ENCODE peak calls at places on chromosome X, in four cellular contexts. C is GM12878, B is GM12891, W is K562. E is an unnamed sample.

GRCh38 chrX:97026406-97026805 is 142.7 kb downstream of the RPA4 start:
- DNase-seq in C (no peak), B (no peak), W (no peak), E (no peak)

GRCh38 chrX:79153348-79153747 is 8.9 kb downstream of the GPR174 start:
- DNase-seq in C (no peak), B (no peak), W (no peak), E (no peak)

GRCh38 chrX:96183843-96184242 is 500.8 kb upstream of the DIAPH2 start:
- DNase-seq in C (no peak), B (no peak), W (no peak), E (no peak)

GRCh38 chrX:34875204-34875603 is 67.4 kb upstream of the FAM47B start:
- DNase-seq in C (no peak), B (no peak), W (no peak), E (no peak)

GRCh38 chrX:79588233-79588632 is 221.1 kb upstream of the ITM2A start:
- DNase-seq in C (no peak), B (no peak), W (no peak), E (no peak)

GRCh38 chrX:4253092-4253491 is 539.6 kb upstream of the PRKX start:
- DNase-seq in C (no peak), B (no peak), W (no peak), E (peak)

GRCh38 chrX:31429915-31430314 is 358.1 kb upstream of the FTHL17 start:
- DNase-seq in C (no peak), B (no peak), W (no peak), E (no peak)

GRCh38 chrX:2875798-2876399 is 47.2 kb downstream of the GYG2 start:
- DNase-seq in C (no peak), B (no peak), W (no peak), E (no peak)

GRCh38 chrX:19912-20571 is 261.1 kb upstream of the PLCXD1 start:
- DNase-seq in C (no peak), B (no peak), W (peak), E (no peak)

GRCh38 chrX:8520791-8521190 is 56.2 kb downstream of the VCX3B start:
- DNase-seq in C (no peak), B (no peak), W (no peak), E (no peak)

GRCh38 chrX:30830544-30830943 is 58.5 kb downstream of the TAB3 start:
- DNase-seq in C (no peak), B (no peak), W (no peak), E (no peak)

GRCh38 chrX:108199691-108200090 is 108.1 kb downstream of the ATG4A start:
- DNase-seq in C (no peak), B (no peak), W (peak), E (no peak)

DNA sequence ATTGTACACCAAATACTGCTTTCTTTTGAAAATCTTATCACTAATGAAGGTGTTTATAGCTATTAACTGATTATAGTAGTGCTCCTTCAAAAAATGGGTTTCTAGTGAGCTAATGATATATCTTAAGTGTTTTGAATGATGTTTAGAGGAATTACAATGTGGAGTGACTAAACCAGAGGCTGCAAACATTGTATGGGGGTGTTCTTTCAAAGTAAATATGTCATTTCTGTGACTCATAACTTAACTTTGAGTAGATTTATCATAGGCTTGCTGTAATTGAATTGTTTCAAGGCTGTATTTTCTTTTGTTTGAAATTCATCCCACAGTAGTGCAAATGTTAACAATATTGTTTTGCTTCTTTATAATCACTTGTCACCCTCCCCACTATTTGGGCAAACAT is 141.6 kb downstream of the IL1RAPL2 start:
- DNase-seq in C (no peak), B (no peak), W (no peak), E (no peak)
- TF ChIP-seq POLR2AphosphoS5 in C (no peak), B (no peak), W (no peak), E (no peak)

DNA sequence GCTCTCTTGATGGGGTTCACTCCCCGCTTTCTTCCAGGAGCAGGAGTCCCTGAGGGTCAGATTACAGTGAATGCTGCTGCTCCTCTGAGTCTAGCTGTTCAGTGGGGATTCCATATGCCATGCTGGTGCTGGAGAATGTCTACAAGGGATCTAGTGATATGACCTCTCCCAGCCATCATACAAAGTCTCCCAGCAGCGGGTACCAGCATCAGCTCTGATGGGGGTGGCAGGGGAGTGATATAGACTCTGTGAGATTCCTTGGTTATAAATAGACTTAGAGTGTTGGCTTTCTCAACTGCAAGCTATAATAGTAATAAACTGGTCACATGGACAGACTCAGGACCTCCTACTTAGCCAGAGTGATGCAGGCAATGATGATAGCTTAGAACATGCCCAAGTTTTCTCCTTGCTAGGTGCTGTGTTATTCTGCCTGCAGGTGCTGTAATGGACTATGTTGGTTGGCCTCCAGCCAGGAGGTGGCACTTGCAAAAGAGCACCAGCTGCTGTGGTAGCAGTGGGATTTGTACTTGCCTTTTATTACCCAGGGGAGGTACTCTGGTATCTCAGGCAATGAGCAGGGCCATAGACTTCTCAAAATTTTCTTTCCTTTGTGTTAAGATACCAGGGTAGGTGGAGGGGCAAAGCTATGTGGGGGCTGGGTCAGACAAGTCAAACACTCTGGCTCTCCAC is 202.9 kb downstream of the CHIC1 start:
- DNase-seq in C (no peak), B (no peak), W (no peak), E (no peak)
- TF ChIP-seq SPI1 in C (no peak), B (no peak), W (no peak), E (no peak)

GRCh38 chrX:65690057-65690855 is 22.8 kb downstream of the MSN start:
- DNase-seq in C (no peak), B (no peak), W (no peak), E (no peak)
- TF ChIP-seq POLR2AphosphoS5 in C (no peak), B (no peak), W (no peak), E (no peak)

DNA sequence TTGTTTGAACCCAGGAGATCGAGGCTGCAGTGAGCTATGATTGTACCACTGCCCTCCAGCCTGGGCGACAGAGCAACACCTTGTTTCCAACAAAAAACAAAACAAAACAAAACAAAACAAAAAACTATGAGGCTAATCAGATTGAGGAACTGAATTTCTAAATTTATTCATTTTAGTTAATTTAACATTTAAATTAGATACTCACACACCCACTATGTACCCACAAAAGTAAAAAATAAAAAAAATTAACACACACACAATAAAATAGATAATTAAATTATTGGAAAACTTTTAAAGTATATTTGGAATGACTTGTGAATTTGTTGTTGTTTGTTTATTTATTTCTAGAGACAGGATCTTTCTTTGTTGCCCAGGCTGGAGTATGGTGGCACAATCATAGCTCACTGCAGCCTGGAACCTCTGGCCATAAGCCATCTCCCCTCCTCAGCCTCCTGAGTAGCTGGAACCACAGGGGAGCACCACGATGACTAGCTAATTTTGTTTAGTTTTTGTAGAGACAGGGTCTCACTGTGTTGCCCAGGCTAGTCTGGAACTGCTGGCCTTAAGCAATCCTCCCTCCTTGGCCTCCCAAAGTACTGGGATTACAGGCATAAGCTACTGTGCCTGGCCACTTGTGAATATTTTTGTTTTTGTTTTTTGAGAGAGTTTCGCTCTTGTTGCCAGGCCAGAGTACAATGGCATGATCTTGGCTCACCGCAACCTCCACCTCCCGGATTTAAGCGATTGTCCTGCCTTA is 9.8 kb upstream of the ZNF157 start:
- DNase-seq in C (no peak), B (no peak), W (no peak), E (no peak)
- TF ChIP-seq SPI1 in C (no peak), B (no peak), W (no peak), E (no peak)

DNA sequence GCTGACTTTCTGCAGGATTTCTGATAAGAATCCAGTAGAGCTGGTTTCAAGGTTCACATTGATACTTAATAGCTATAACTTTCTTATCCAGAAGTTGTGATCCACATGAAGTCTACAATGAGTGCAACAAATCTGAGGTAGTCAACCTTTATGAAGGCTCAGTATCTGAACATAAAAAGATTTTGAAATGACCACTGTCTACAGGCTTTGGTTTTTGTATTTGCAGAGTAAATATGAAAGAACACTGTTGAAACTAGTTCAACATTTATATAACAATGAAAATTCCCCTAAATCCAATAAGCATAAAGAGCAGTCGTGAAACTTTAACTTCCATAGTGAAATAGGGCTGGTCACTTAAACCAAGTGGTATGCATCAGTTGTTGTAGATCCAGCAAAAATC is 55.6 kb upstream of the RLIM start:
- DNase-seq in C (no peak), B (no peak), W (no peak), E (no peak)
- TF ChIP-seq POLR2AphosphoS5 in C (no peak), B (no peak), W (no peak), E (no peak)

DNA sequence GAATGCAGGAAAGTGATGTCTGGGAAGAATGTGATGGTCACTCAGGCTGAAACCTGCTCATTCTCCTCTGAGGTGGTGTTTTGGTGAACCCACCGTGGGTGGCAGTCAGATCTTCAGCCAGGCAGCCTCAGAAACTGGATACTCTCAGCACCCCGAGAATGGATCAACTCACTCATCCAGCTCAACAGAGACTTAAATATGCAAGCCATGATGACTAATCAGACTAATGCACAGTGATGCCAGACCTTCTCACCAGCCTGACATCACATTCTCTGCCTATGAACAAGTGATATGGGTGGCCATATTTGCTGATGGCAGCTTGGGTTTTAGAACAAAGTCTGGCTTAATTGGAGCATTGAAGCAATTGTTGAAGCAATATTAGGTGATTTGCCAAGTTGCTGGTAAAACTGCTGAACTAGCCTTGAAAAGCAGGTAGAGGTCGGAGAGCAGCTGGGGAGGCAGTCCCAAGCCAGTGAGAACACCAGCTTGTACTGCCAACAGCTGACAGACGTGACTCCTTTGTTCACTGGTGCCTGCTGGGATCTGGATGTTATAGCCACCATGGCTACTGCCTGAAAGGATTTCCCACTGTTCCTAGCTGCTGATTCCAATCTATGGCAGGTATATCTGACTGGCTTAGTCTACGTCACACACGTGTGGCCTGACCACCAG is 608.1 kb downstream of the MID1IP1 start:
- DNase-seq in C (no peak), B (no peak), W (no peak), E (no peak)
- TF ChIP-seq SPI1 in C (no peak), B (no peak), W (no peak), E (no peak)

DNA sequence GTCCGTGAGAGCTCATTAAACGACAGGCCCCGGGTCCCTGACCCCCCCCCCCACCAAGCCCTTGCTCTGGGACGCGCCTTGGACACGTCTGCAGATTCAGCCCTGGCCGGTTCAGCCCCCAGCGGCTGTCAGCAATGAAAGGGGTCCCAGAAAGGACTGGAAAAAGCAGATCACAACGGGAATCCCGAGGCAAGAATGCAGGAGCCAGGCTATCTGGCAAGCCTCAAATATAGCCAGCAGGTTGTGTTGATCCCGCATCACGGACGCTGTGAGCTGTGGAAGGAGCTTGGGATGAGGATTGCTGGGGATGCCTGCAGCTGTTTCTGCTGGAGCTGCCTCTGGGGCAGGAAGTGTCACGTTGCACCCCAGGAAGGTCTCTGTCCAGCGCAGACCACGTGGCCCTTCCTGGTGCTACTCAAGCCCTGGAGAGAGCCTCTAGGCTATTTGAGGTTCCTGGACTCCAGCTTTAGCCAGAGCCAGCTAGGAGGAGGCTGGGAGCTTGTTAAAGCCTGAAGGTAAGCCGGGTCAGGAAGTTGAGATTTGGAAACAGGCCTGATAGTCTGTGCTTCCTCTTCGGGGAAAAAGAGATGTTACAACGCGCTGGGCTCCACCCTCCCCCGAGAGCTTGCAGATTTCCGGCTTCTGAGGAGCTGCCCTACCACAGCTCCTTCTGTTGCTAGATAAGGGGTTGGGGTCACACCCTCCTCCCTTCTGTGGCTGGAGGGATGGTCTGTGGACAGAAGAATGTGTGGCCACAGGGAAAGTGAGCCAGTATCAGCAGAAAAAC is 19.3 kb upstream of the CSF2RA start:
- DNase-seq in C (peak), B (no peak), W (no peak), E (peak)
- TF ChIP-seq POLR2AphosphoS5 in C (no peak), B (no peak), W (no peak), E (peak)

DNA sequence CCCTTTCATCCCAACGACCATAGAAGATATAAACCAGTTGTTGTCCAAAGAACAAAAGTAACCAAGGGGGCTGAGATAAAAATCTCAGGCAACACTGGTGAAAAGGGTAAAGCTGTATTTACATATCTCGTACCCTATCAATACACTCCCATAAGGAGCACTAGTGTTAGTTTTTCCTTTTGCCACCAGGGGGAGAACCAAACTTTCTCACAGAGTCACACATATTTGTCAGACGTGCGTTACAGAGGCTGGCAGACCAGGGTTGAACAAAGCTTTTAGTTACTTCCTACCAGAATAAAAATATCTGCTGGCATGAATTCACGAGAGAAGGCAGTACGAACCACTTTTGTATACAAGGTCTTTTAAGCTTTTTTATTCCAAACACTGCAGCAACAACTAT is 88.3 kb downstream of the AMELX start:
- DNase-seq in C (peak), B (no peak), W (peak), E (no peak)
- TF ChIP-seq SPI1 in C (no peak), B (no peak), W (no peak), E (no peak)

DNA sequence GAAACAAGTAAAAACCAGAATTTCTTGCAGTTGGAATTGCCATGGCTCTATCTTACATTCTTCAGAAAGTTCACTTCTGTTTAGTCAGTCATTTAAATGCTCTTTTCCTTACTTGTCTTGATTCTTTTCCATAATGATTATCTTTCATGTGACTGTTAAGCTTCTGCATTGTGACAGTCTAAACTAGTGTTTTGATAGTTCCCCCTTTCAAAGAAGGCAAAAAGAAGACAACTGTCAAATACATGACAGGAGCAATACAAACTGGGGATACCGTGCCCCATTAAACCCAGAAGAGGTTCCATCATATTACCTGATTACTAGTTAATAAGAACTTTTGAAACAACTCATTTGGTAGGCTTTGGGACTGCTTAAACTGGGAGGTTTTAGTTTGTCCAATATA is 476.2 kb downstream of the PCDH19 start:
- DNase-seq in C (no peak), B (no peak), W (no peak), E (no peak)
- TF ChIP-seq POLR2AphosphoS5 in C (no peak), B (no peak), W (no peak), E (no peak)

E was measured in HL-60.